ENCODE peak calls at places on chromosomes 12 and 14, in four cellular contexts. Q, F, V and E are unnamed samples.

GRCh38 chr14:100293497-100294212 is 12.6 kb downstream of the SLC25A29 start:
- DNase-seq in F (no peak), Q (no peak), V (no peak), E (no peak)

GRCh38 chr12:117671734-117672133 is 297.1 kb downstream of the KSR2 start:
- DNase-seq in F (no peak), V (peak), Q (no peak), E (no peak)

GRCh38 chr14:58963873-58964597 is 224.4 kb upstream of the DAAM1 start:
- DNase-seq in V (no peak), F (no peak), Q (no peak), E (no peak)

GRCh38 chr14:33282811-33283210 is 344.1 kb downstream of the NPAS3 start:
- DNase-seq in Q (no peak), F (no peak), V (no peak), E (no peak)

GRCh38 chr14:67137744-67138371 is 51.4 kb upstream of the GARIN2 start:
- DNase-seq in F (no peak), Q (no peak), V (no peak), E (no peak)

GRCh38 chr12:104964167-104964566 is 6.1 kb upstream of the SLC41A2 start:
- DNase-seq in F (no peak), V (no peak), Q (no peak), E (no peak)

GRCh38 chr14:104367811-104368750 is 211.5 kb upstream of the C14orf180 start:
- DNase-seq in F (no peak), V (peak), Q (no peak), E (no peak)

GRCh38 chr14:40855343-40855742 is 751.3 kb upstream of the LRFN5 start:
- DNase-seq in F (no peak), Q (no peak), V (no peak), E (no peak)